ENCODE peak calls at places on chromosome 19, in eight cellular contexts. B, U, Q, A, P, O, D and I are unnamed samples.

GRCh38 chr19:39937094-39937493 is 2.7 kb upstream of the FCGBP start:
- ATAC-seq in B (no peak), U (peak; percentile 34), Q (no peak), A (no peak), P (peak; percentile 80), O (peak; percentile 61), D (peak; percentile 79), I (no peak)

GRCh38 chr19:50384685-50385535 is 763 bp downstream of the POLD1 start:
- ATAC-seq in B (no peak), U (no peak), Q (no peak), A (no peak), P (no peak), O (no peak), D (no peak), I (no peak)

GRCh38 chr19:43790587-43790986 is 9.8 kb upstream of the KCNN4 start:
- ATAC-seq in B (no peak), U (no peak), Q (no peak), A (no peak), P (no peak), O (no peak), D (no peak), I (no peak)

GRCh38 chr19:5369962-5370367 is 29.4 kb upstream of the PTPRS start:
- ATAC-seq in B (peak; percentile 19), U (no peak), Q (no peak), A (no peak), P (peak; percentile 36), O (no peak), D (peak; percentile 78), I (peak; percentile 42)

GRCh38 chr19:29006057-29006735 is 206.8 kb downstream of the UQCRFS1 start:
- ATAC-seq in B (no peak), U (no peak), Q (no peak), A (no peak), P (no peak), O (no peak), D (no peak), I (no peak)

GRCh38 chr19:801861-802496 is 4.7 kb downstream of the PTBP1 start:
- ATAC-seq in B (peak; percentile 1), U (no peak), Q (peak; percentile 7), A (peak; percentile 18), P (no peak), O (no peak), D (no peak), I (no peak)

GRCh38 chr19:15926484-15926883 is 7.8 kb downstream of the CYP4F11 start:
- ATAC-seq in B (no peak), U (no peak), Q (no peak), A (no peak), P (no peak), O (no peak), D (no peak), I (peak; percentile 33)

GRCh38 chr19:23314505-23315241 is 64.5 kb upstream of the ZNF724 start:
- ATAC-seq in B (no peak), U (no peak), Q (no peak), A (no peak), P (no peak), O (no peak), D (no peak), I (no peak)

GRCh38 chr19:45772912-45773311 is 3.9 kb upstream of the SIX5 start:
- ATAC-seq in B (no peak), U (no peak), Q (no peak), A (no peak), P (no peak), O (no peak), D (no peak), I (no peak)

GRCh38 chr19:45990113-45990728 is 5.0 kb upstream of the CCDC61 start:
- ATAC-seq in B (no peak), U (no peak), Q (no peak), A (no peak), P (no peak), O (no peak), D (no peak), I (no peak)

GRCh38 chr19:35161434-35161743 is 6.9 kb downstream of the FXYD5 start:
- ATAC-seq in B (no peak), U (no peak), Q (no peak), A (no peak), P (no peak), O (no peak), D (no peak), I (no peak)

GRCh38 chr19:8655340-8655709 is 24.9 kb downstream of the NFILZ start:
- ATAC-seq in B (peak; percentile 17), U (peak; percentile 61), Q (no peak), A (no peak), P (peak; percentile 33), O (peak; percentile 49), D (peak; percentile 73), I (peak; percentile 26)

GRCh38 chr19:45954132-45954531 is 19.5 kb downstream of the NOVA2 start:
- ATAC-seq in B (no peak), U (no peak), Q (no peak), A (no peak), P (no peak), O (no peak), D (no peak), I (no peak)

GRCh38 chr19:4267901-4268815 is 10.9 kb upstream of the SHD start:
- ATAC-seq in B (peak; percentile 4), U (no peak), Q (no peak), A (peak; percentile 39), P (no peak), O (no peak), D (no peak), I (no peak)

GRCh38 chr19:13117176-13117771 is 734 bp upstream of the TRMT1 start:
- ATAC-seq in B (peak; percentile 2), U (peak; percentile 8), Q (peak; percentile 18), A (peak; percentile 23), P (no peak), O (peak; percentile 5), D (peak; percentile 11), I (no peak)

GRCh38 chr19:10749435-10750384 is 31.8 kb downstream of the DNM2 start:
- ATAC-seq in B (no peak), U (no peak), Q (no peak), A (no peak), P (no peak), O (no peak), D (no peak), I (peak; percentile 38)

GRCh38 chr19:13629687-13630357 is 123.5 kb upstream of the CACNA1A start:
- ATAC-seq in B (no peak), U (no peak), Q (no peak), A (no peak), P (peak; percentile 84), O (no peak), D (no peak), I (peak; percentile 50)

GRCh38 chr19:10604460-10604980 is 17.4 kb upstream of the AP1M2 start:
- ATAC-seq in B (no peak), U (no peak), Q (no peak), A (no peak), P (no peak), O (no peak), D (no peak), I (peak; percentile 36)

GRCh38 chr19:40627486-40628279 is 26.5 kb downstream of the LTBP4 start:
- ATAC-seq in B (peak; percentile 8), U (no peak), Q (no peak), A (no peak), P (peak; percentile 25), O (no peak), D (no peak), I (no peak)

GRCh38 chr19:10026744-10027143 is 13.5 kb downstream of the RDH8 start:
- ATAC-seq in B (no peak), U (no peak), Q (no peak), A (no peak), P (no peak), O (no peak), D (no peak), I (no peak)

GRCh38 chr19:5171711-5172110 is 168.9 kb downstream of the PTPRS start:
- ATAC-seq in B (no peak), U (no peak), Q (no peak), A (no peak), P (no peak), O (no peak), D (no peak), I (no peak)

GRCh38 chr19:11435833-11436313 is 438 bp downstream of the PRKCSH start:
- ATAC-seq in B (no peak), U (no peak), Q (no peak), A (no peak), P (no peak), O (no peak), D (no peak), I (no peak)

GRCh38 chr19:35195822-35196221 is 32.7 kb downstream of the FAM187B start:
- ATAC-seq in B (no peak), U (no peak), Q (no peak), A (no peak), P (no peak), O (no peak), D (no peak), I (no peak)

GRCh38 chr19:1904385-1905070 is 671 bp upstream of the ADAT3 start:
- ATAC-seq in B (no peak), U (no peak), Q (no peak), A (no peak), P (no peak), O (no peak), D (no peak), I (peak; percentile 63)

GRCh38 chr19:15129856-15130580 is 22.8 kb downstream of the SYDE1 start:
- ATAC-seq in B (no peak), U (no peak), Q (no peak), A (no peak), P (peak; percentile 14), O (no peak), D (no peak), I (peak; percentile 86)

GRCh38 chr19:55913643-55914268 is 18.4 kb downstream of the NLRP13 start:
- ATAC-seq in B (no peak), U (no peak), Q (no peak), A (no peak), P (no peak), O (no peak), D (no peak), I (no peak)

GRCh38 chr19:39398297-39398864 is 7.2 kb downstream of the MED29 start:
- ATAC-seq in B (peak; percentile 6), U (peak; percentile 28), Q (peak; percentile 7), A (no peak), P (peak; percentile 30), O (peak; percentile 26), D (no peak), I (peak; percentile 65)

GRCh38 chr19:35295453-35295791 is 3.5 kb downstream of the MAG start:
- ATAC-seq in B (no peak), U (peak; percentile 4), Q (no peak), A (no peak), P (no peak), O (no peak), D (no peak), I (no peak)

GRCh38 chr19:47693903-47694302 is 19.3 kb upstream of the EHD2 start:
- ATAC-seq in B (no peak), U (no peak), Q (no peak), A (no peak), P (no peak), O (no peak), D (peak; percentile 21), I (no peak)

GRCh38 chr19:18429717-18430416 is 8.1 kb downstream of the ISYNA1 start:
- ATAC-seq in B (no peak), U (peak; percentile 23), Q (no peak), A (no peak), P (no peak), O (no peak), D (no peak), I (no peak)

GRCh38 chr19:55273978-55274707 is 5.8 kb downstream of the HSPBP1 start:
- ATAC-seq in B (no peak), U (no peak), Q (no peak), A (no peak), P (no peak), O (no peak), D (no peak), I (no peak)

GRCh38 chr19:14561249-14561648 is 10.6 kb downstream of the NDUFB7 start:
- ATAC-seq in B (no peak), U (no peak), Q (no peak), A (no peak), P (no peak), O (no peak), D (no peak), I (peak; percentile 38)

GRCh38 chr19:12777217-12778019 is 2.1 kb upstream of the HOOK2 start:
- ATAC-seq in B (peak; percentile 55), U (peak; percentile 41), Q (peak; percentile 62), A (peak; percentile 70), P (peak; percentile 34), O (peak; percentile 18), D (peak; percentile 57), I (peak; percentile 30)

GRCh38 chr19:21705393-21705792 is 62.0 kb downstream of the ZNF100 start:
- ATAC-seq in B (no peak), U (no peak), Q (no peak), A (no peak), P (no peak), O (no peak), D (no peak), I (no peak)